ENCODE peak calls at places on chromosomes 12 and 14, in seven cellular contexts. X is ovary, C is HCT116, J is IMR-90, Z is Peyer's patch, K is adrenal gland, B is stomach. G is an unnamed sample.

GRCh38 chr14:53148612-53149202 is 4.4 kb downstream of the DDHD1 start:
- DNase-seq in C (no peak), B (no peak), X (no peak), Z (no peak), K (no peak), J (no peak), G (no peak)

GRCh38 chr14:78933948-78934524 is 763.9 kb downstream of the NRXN3 start:
- DNase-seq in Z (no peak), J (peak; percentile 49), B (no peak), X (no peak), C (no peak), K (no peak), G (no peak)

GRCh38 chr12:18422849-18423248 is 161.5 kb downstream of the PIK3C2G start:
- DNase-seq in J (peak; percentile 83), K (no peak), X (no peak), C (no peak), B (no peak), Z (no peak), G (no peak)

GRCh38 chr12:104219908-104220404 is 4.4 kb downstream of the TXNRD1 start:
- DNase-seq in K (peak; percentile 57), X (no peak), Z (no peak), B (peak; percentile 55), C (peak; percentile 97), J (peak; percentile 83), G (peak; percentile 54)

GRCh38 chr14:66638688-66639087 is 130.7 kb downstream of the GPHN start:
- DNase-seq in B (no peak), X (no peak), K (no peak), Z (no peak), C (no peak), J (peak; percentile 50), G (no peak)

GRCh38 chr14:59377485-59377884 is 87.7 kb downstream of the GPR135 start:
- DNase-seq in Z (no peak), K (no peak), B (no peak), C (no peak), J (no peak), X (peak; percentile 64), G (no peak)

GRCh38 chr12:2800046-2800570 is 5.3 kb downstream of the FKBP4 start:
- DNase-seq in Z (no peak), X (no peak), K (no peak), C (no peak), B (peak; percentile 51), J (no peak), G (no peak)

GRCh38 chr12:51702582-51702981 is 111.5 kb downstream of the SCN8A start:
- DNase-seq in K (no peak), J (no peak), X (no peak), B (no peak), C (no peak), Z (no peak), G (no peak)

GRCh38 chr12:131499160-131499863 is 211.6 kb upstream of the SFSWAP start:
- DNase-seq in J (no peak), X (no peak), C (no peak), B (no peak), Z (no peak), K (no peak), G (no peak)

GRCh38 chr12:24424376-24424775 is 474.9 kb upstream of the SOX5 start:
- DNase-seq in K (no peak), C (no peak), Z (no peak), B (no peak), J (no peak), X (no peak), G (no peak)

GRCh38 chr12:116517431-116518045 is 41.6 kb upstream of the MAP1LC3B2 start:
- DNase-seq in X (no peak), K (no peak), C (no peak), Z (no peak), B (no peak), J (no peak), G (no peak)

GRCh38 chr12:19125325-19125724 is 4.2 kb upstream of the PLEKHA5 start:
- DNase-seq in X (no peak), B (no peak), C (no peak), J (peak; percentile 47), Z (no peak), K (no peak), G (peak; percentile 21)

GRCh38 chr14:103628221-103628683 is 759 bp upstream of the KLC1 start:
- DNase-seq in X (peak; percentile 79), J (peak; percentile 79), B (peak; percentile 85), C (peak; percentile 39), Z (peak; percentile 88), K (peak; percentile 82), G (peak; percentile 84)

GRCh38 chr14:33477752-33478151 is 473.1 kb downstream of the EGLN3 start:
- DNase-seq in Z (no peak), J (no peak), C (no peak), B (no peak), X (no peak), K (no peak), G (no peak)

GRCh38 chr12:4664111-4664510 is 15.2 kb downstream of the NDUFA9 start:
- DNase-seq in X (no peak), C (no peak), J (peak; percentile 92), K (no peak), B (no peak), Z (no peak), G (peak; percentile 50)

GRCh38 chr14:21498540-21499526 is 12.3 kb downstream of the METTL3 start:
- DNase-seq in B (no peak), J (peak; percentile 73), Z (no peak), C (peak; percentile 28), X (no peak), K (no peak), G (no peak)

DNA sequence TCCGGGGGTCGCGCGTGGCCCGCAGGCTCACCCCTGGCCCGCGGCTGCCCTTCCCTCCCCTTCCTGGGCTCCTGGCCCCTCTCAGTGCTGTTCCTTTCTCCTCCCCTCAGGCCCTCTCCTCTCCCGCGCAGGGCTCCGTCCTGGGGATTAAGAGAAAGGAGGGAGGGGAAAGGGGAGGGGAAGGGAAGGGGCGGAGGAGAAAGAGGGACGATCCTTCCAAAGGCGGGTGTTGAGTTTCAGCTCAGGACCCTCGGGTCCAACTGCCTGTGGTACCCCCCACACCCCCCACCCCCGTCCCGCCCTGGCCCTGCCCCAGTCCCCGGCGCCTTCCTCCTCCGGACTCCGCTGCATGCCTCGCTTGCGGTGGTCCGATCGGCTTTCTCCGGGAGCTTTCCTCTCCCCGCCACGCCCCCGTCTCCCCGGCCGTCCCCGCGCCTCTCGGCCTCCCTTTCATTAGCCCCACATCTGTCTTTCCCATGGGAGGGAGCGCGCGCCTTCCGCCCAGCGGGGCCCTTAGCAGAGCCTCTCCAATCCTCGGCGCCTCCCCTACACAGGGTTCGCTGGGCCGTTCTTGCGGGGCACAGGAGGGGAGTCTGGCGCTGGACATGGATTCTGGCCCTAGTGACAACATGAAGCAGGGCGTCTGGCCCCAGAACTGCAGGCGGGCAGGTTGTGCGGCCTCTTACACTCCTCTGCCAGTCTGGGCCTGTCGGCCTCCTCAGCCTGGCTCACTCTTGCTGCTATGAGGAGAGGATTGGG is 1.4 kb upstream of the EFS start:
- DNase-seq in J (peak; percentile 72), X (peak; percentile 88), C (no peak), B (no peak), K (peak; percentile 37), Z (no peak), G (no peak)
- TF ChIP-seq POLR2A in J (peak; percentile 28), X (peak; percentile 74), C (no peak), B (no peak), K (no peak), Z (no peak), G (no peak)

GRCh38 chr12:96906849-96907664 is at the start of gene NEDD1:
- DNase-seq in B (peak; percentile 87), X (peak; percentile 92), Z (peak; percentile 92), C (peak; percentile 45), J (peak; percentile 67), K (peak; percentile 83), G (peak; percentile 80)
- TF ChIP-seq POLR2A in B (no peak), X (peak; percentile 59), Z (peak; percentile 40), C (peak; percentile 69), J (peak; percentile 53), K (peak; percentile 57), G (peak; percentile 65)

GRCh38 chr14:100193417-100194357 is 34.2 kb upstream of the DEGS2 start:
- DNase-seq in K (no peak), B (no peak), X (peak; percentile 43), C (no peak), Z (no peak), J (no peak), G (no peak)

GRCh38 chr14:100190126-100190525 is 30.7 kb upstream of the DEGS2 start:
- DNase-seq in Z (no peak), X (no peak), C (no peak), B (no peak), K (no peak), J (no peak), G (no peak)

GRCh38 chr14:100191584-100192249 is 32.3 kb upstream of the DEGS2 start:
- DNase-seq in J (no peak), Z (no peak), X (peak; percentile 54), C (no peak), B (no peak), K (no peak), G (no peak)

GRCh38 chr14:100192250-100192671 is 32.8 kb upstream of the DEGS2 start:
- DNase-seq in C (no peak), Z (no peak), B (no peak), K (peak; percentile 48), J (no peak), X (peak; percentile 71), G (no peak)

GRCh38 chr14:100192672-100193416 is 33.4 kb upstream of the DEGS2 start:
- DNase-seq in J (peak; percentile 91), B (peak; percentile 100), K (peak; percentile 99), C (peak; percentile 97), X (peak; percentile 100), Z (peak; percentile 100), G (peak; percentile 100)
- TF ChIP-seq POLR2A in J (no peak), B (no peak), K (peak; percentile 62), C (peak; percentile 68), X (peak; percentile 47), Z (no peak), G (no peak)

GRCh38 chr12:67439611-67440010 is 170.5 kb downstream of the CAND1 start:
- DNase-seq in C (no peak), K (no peak), X (no peak), Z (no peak), B (no peak), J (no peak), G (no peak)
- TF ChIP-seq POLR2A in C (no peak), K (no peak), X (no peak), Z (no peak), B (no peak), J (no peak), G (no peak)

G was measured in H54.